ENCODE peak calls at places on chromosomes 3 and 15, in ten cellular contexts. I is stimulated activated CD4-positive, alpha-beta T cell treated with anti-CD3 and anti-CD28 coated beads, TNF-alpha, amount 100 ng/mL, for 4 hours; S is HFFc6; Y is nucleus accumbens; U is NCI-H1930; R is cardiac septum; P is frontal cortex; M is NCI-H345; O is CD4-positive, CD25-positive, alpha-beta regulatory T cell; D is activated T-cell treated with anti-CD3 and anti-CD28 coated beads, Interleukin-2, amount 50 U/mL, for 72 hours. W is an unnamed sample.

GRCh38 chr3:115074502-115074901 is 72.6 kb downstream of the ZBTB20 start:
- DNase-seq in I (no peak), S (no peak), Y (no peak), U (no peak), R (no peak), P (no peak), M (no peak), O (no peak), D (no peak), W (no peak)

GRCh38 chr3:12476238-12476897 is 7.9 kb upstream of the TSEN2 start:
- DNase-seq in I (no peak), S (peak), Y (no peak), U (no peak), R (no peak), P (no peak), M (no peak), O (no peak), D (no peak), W (no peak)

GRCh38 chr3:186640473-186640818 is 247 bp downstream of the FETUB start:
- DNase-seq in I (no peak), S (peak), Y (no peak), U (no peak), R (no peak), P (no peak), M (peak), O (no peak), D (no peak), W (no peak)

GRCh38 chr15:43266834-43267233 is at the start of gene TGM5:
- DNase-seq in I (no peak), S (no peak), Y (no peak), U (no peak), R (no peak), P (no peak), M (no peak), O (no peak), D (no peak), W (no peak)

GRCh38 chr15:33374181-33375006 is 63.6 kb downstream of the RYR3 start:
- DNase-seq in I (no peak), S (no peak), Y (no peak), U (no peak), R (no peak), P (no peak), M (no peak), O (no peak), D (no peak), W (no peak)

GRCh38 chr15:81529444-81529950 is 155.5 kb upstream of the TMC3 start:
- DNase-seq in I (no peak), S (no peak), Y (no peak), U (no peak), R (no peak), P (no peak), M (no peak), O (no peak), D (no peak), W (no peak)

GRCh38 chr3:107557743-107558142 is 35.0 kb downstream of the BBX start:
- DNase-seq in I (no peak), S (no peak), Y (no peak), U (no peak), R (no peak), P (no peak), M (no peak), O (no peak), D (no peak), W (no peak)

GRCh38 chr3:72462611-72463011 is 385.6 kb downstream of the SHQ1 start:
- DNase-seq in I (no peak), S (no peak), Y (no peak), U (no peak), R (no peak), P (no peak), M (no peak), O (no peak), D (no peak), W (no peak)

GRCh38 chr15:63195257-63196023 is 6.0 kb downstream of the RAB8B start:
- DNase-seq in I (no peak), S (no peak), Y (no peak), U (no peak), R (no peak), P (no peak), M (peak), O (no peak), D (no peak), W (no peak)

GRCh38 chr15:37130356-37130755 is 30.0 kb upstream of the MEIS2 start:
- DNase-seq in I (no peak), S (no peak), Y (no peak), U (no peak), R (no peak), P (no peak), M (no peak), O (no peak), D (no peak), W (no peak)

GRCh38 chr15:62791694-62792093 is 250.9 kb upstream of the TPM1 start:
- DNase-seq in I (no peak), S (no peak), Y (no peak), U (no peak), R (no peak), P (no peak), M (no peak), O (no peak), D (no peak), W (no peak)

GRCh38 chr3:105907790-105908189 is 39.0 kb upstream of the CBLB start:
- DNase-seq in I (no peak), S (no peak), Y (no peak), U (no peak), R (no peak), P (no peak), M (no peak), O (no peak), D (no peak), W (peak)

GRCh38 chr3:149566296-149566945 is 91.4 kb downstream of the WWTR1 start:
- DNase-seq in I (no peak), S (peak), Y (no peak), U (no peak), R (no peak), P (no peak), M (no peak), O (no peak), D (no peak), W (no peak)

GRCh38 chr3:53200501-53201189 is 39.6 kb downstream of the PRKCD start:
- DNase-seq in I (no peak), S (no peak), Y (no peak), U (no peak), R (no peak), P (no peak), M (no peak), O (no peak), D (no peak), W (no peak)

GRCh38 chr3:11832964-11833621 is 13.6 kb downstream of the TAMM41 start:
- DNase-seq in I (no peak), S (no peak), Y (no peak), U (no peak), R (no peak), P (no peak), M (no peak), O (no peak), D (no peak), W (no peak)

GRCh38 chr3:170317954-170318353 is 39.6 kb upstream of the SKIL start:
- DNase-seq in I (no peak), S (no peak), Y (no peak), U (no peak), R (no peak), P (no peak), M (no peak), O (no peak), D (no peak), W (no peak)

GRCh38 chr15:23644829-23645228 is 2.8 kb downstream of the MAGEL2 start:
- DNase-seq in I (no peak), S (no peak), Y (no peak), U (no peak), R (no peak), P (no peak), M (no peak), O (no peak), D (no peak), W (no peak)

GRCh38 chr3:146975032-146975431 is 369.9 kb upstream of the PLSCR5 start:
- DNase-seq in I (no peak), S (no peak), Y (no peak), U (no peak), R (no peak), P (no peak), M (no peak), O (no peak), D (no peak), W (no peak)

GRCh38 chr15:55588070-55588817 is at the start of gene PYGO1:
- DNase-seq in I (no peak), S (peak), Y (peak), U (peak), R (peak), P (peak), M (peak), O (peak), D (peak), W (no peak)

GRCh38 chr3:127004641-127005397 is 21.9 kb downstream of the PLXNA1 start:
- DNase-seq in I (no peak), S (no peak), Y (no peak), U (no peak), R (no peak), P (no peak), M (no peak), O (no peak), D (no peak), W (no peak)

GRCh38 chr3:11305509-11305908 is 33.3 kb downstream of the ATG7 start:
- DNase-seq in I (no peak), S (no peak), Y (no peak), U (no peak), R (no peak), P (no peak), M (no peak), O (no peak), D (no peak), W (no peak)

GRCh38 chr3:11464356-11464755 is 179.4 kb downstream of the VGLL4 start:
- DNase-seq in I (no peak), S (no peak), Y (no peak), U (no peak), R (no peak), P (no peak), M (no peak), O (no peak), D (no peak), W (no peak)

GRCh38 chr15:62417444-62417843 is 252.4 kb upstream of the C2CD4B start:
- DNase-seq in I (no peak), S (peak), Y (no peak), U (no peak), R (no peak), P (no peak), M (no peak), O (no peak), D (no peak), W (no peak)

GRCh38 chr3:133426721-133427120 is 26.9 kb downstream of the BFSP2 start:
- DNase-seq in I (no peak), S (peak), Y (no peak), U (no peak), R (no peak), P (peak), M (no peak), O (no peak), D (no peak), W (no peak)

GRCh38 chr15:70101459-70102113 is 3.9 kb upstream of the TLE3 start:
- DNase-seq in I (no peak), S (peak), Y (no peak), U (no peak), R (peak), P (no peak), M (peak), O (no peak), D (no peak), W (peak)

GRCh38 chr3:120743556-120744195 is 1.1 kb downstream of the GTF2E1 start:
- DNase-seq in I (no peak), S (no peak), Y (no peak), U (no peak), R (no peak), P (no peak), M (no peak), O (no peak), D (no peak), W (no peak)

GRCh38 chr3:124867511-124867910 is 19.7 kb downstream of the ITGB5 start:
- DNase-seq in I (no peak), S (no peak), Y (no peak), U (no peak), R (peak), P (no peak), M (no peak), O (no peak), D (no peak), W (no peak)

GRCh38 chr15:68054658-68055223 is 626 bp downstream of the PIAS1 start:
- DNase-seq in I (no peak), S (peak), Y (peak), U (no peak), R (peak), P (peak), M (peak), O (no peak), D (peak), W (no peak)

GRCh38 chr15:88902491-88902835 is 7.1 kb upstream of the HAPLN3 start:
- DNase-seq in I (no peak), S (no peak), Y (no peak), U (no peak), R (peak), P (no peak), M (no peak), O (no peak), D (no peak), W (no peak)

GRCh38 chr15:73927476-73928240 is 1.4 kb downstream of the LOXL1 start:
- DNase-seq in I (peak), S (no peak), Y (peak), U (peak), R (peak), P (peak), M (peak), O (peak), D (peak), W (peak)

GRCh38 chr15:84034831-84035753 is 200.5 kb upstream of the GOLGA6L4 start:
- DNase-seq in I (no peak), S (no peak), Y (no peak), U (no peak), R (no peak), P (peak), M (no peak), O (no peak), D (no peak), W (no peak)

GRCh38 chr3:152183473-152183872 is 85.3 kb upstream of the MBNL1 start:
- DNase-seq in I (no peak), S (no peak), Y (no peak), U (peak), R (no peak), P (no peak), M (peak), O (no peak), D (peak), W (no peak)

GRCh38 chr3:171802601-171802956 is 7.7 kb downstream of the PLD1 start:
- DNase-seq in I (no peak), S (no peak), Y (no peak), U (no peak), R (no peak), P (no peak), M (no peak), O (no peak), D (no peak), W (no peak)

GRCh38 chr15:34944946-34945345 is 24.6 kb downstream of the AQR start:
- DNase-seq in I (no peak), S (no peak), Y (no peak), U (no peak), R (no peak), P (no peak), M (no peak), O (no peak), D (no peak), W (no peak)

GRCh38 chr15:101489236-101489632 is 273 bp downstream of the PCSK6 start:
- DNase-seq in I (no peak), S (no peak), Y (no peak), U (no peak), R (peak), P (no peak), M (peak), O (no peak), D (peak), W (no peak)

GRCh38 chr15:49464513-49464912 is 41.5 kb downstream of the FGF7 start:
- DNase-seq in I (no peak), S (no peak), Y (no peak), U (no peak), R (no peak), P (no peak), M (no peak), O (no peak), D (no peak), W (no peak)

GRCh38 chr3:136937886-136938285 is 19.9 kb upstream of the IL20RB start:
- DNase-seq in I (no peak), S (no peak), Y (no peak), U (no peak), R (no peak), P (no peak), M (no peak), O (no peak), D (no peak), W (no peak)

GRCh38 chr3:179234244-179234643 is 16.7 kb downstream of the KCNMB3 start:
- DNase-seq in I (no peak), S (no peak), Y (no peak), U (no peak), R (no peak), P (no peak), M (no peak), O (no peak), D (no peak), W (no peak)